ENCODE peak calls at places on chromosomes 12 and 14, in ten cellular contexts. N is CD4-positive, alpha-beta T cell; D is neural crest cell; R is tibial artery; X is fibroblast of pulmonary artery; U is cardiac fibroblast; B is foreskin fibroblast; O is endothelial cell; T is PC-3; Q is AG04450. I is an unnamed sample.

GRCh38 chr12:1093166-1093751 is 102.2 kb downstream of the ERC1 start:
- DNase-seq in X (peak), U (peak), D (peak), Q (peak), O (peak), T (peak), B (peak), R (no peak), N (peak), I (peak)

GRCh38 chr12:62631531-62632520 is 165.2 kb downstream of the MON2 start:
- DNase-seq in U (peak), X (peak), D (peak), O (peak), N (no peak), T (no peak), R (peak), B (peak), Q (peak), I (peak)

GRCh38 chr12:5452569-5452968 is 20.7 kb downstream of the NTF3 start:
- DNase-seq in T (no peak), Q (no peak), X (no peak), N (no peak), U (no peak), D (no peak), B (no peak), O (no peak), R (no peak), I (no peak)

GRCh38 chr12:24955853-24956252 is 7.0 kb upstream of the BCAT1 start:
- DNase-seq in U (no peak), X (no peak), D (no peak), N (no peak), O (no peak), T (no peak), R (no peak), Q (no peak), B (no peak), I (no peak)

GRCh38 chr12:6158263-6158662 is 33.8 kb upstream of the VWF start:
- DNase-seq in U (no peak), D (no peak), N (no peak), O (no peak), X (peak), R (no peak), T (no peak), Q (no peak), B (no peak), I (no peak)

GRCh38 chr14:91371011-91371989 is 46.3 kb downstream of the CCDC88C start:
- DNase-seq in O (no peak), D (no peak), Q (no peak), X (no peak), T (no peak), R (no peak), U (no peak), N (no peak), B (no peak), I (no peak)

GRCh38 chr12:12474471-12474928 is 88.2 kb downstream of the DUSP16 start:
- DNase-seq in D (no peak), T (no peak), O (no peak), U (peak), Q (no peak), X (no peak), B (no peak), N (no peak), R (no peak), I (no peak)

GRCh38 chr14:34766611-34767010 is 52.2 kb upstream of the CFL2 start:
- DNase-seq in R (no peak), O (no peak), B (no peak), N (no peak), D (no peak), Q (no peak), X (no peak), U (no peak), T (no peak), I (no peak)

GRCh38 chr12:5713599-5714001 is 231.5 kb downstream of the ANO2 start:
- DNase-seq in B (no peak), Q (no peak), U (no peak), X (no peak), N (no peak), T (no peak), O (no peak), R (peak), D (no peak), I (no peak)

GRCh38 chr12:109462868-109463692 is 14.0 kb downstream of the KCTD10 start:
- DNase-seq in T (peak), R (peak), N (no peak), X (peak), D (peak), O (peak), B (peak), Q (peak), U (peak), I (no peak)

GRCh38 chr14:47149326-47149725 is 497.7 kb upstream of the RPL10L start:
- DNase-seq in O (no peak), T (no peak), N (no peak), D (no peak), B (no peak), U (no peak), Q (no peak), X (no peak), R (no peak), I (no peak)

GRCh38 chr14:43145361-43145760 is 1361.7 kb downstream of the FSCB start:
- DNase-seq in X (no peak), R (no peak), N (no peak), B (no peak), D (no peak), O (no peak), U (no peak), T (peak), Q (peak), I (no peak)

GRCh38 chr14:72606879-72607278 is 287.0 kb downstream of the DPF3 start:
- DNase-seq in B (no peak), D (no peak), X (no peak), N (no peak), O (no peak), Q (no peak), T (no peak), U (no peak), R (no peak), I (no peak)

GRCh38 chr14:36518586-36519430 is 1.2 kb downstream of the NKX2-1 start:
- DNase-seq in O (no peak), N (no peak), U (no peak), Q (no peak), B (no peak), T (no peak), X (no peak), R (no peak), D (no peak), I (no peak)

GRCh38 chr12:93571360-93571853 is 1.1 kb upstream of the SOCS2 start:
- DNase-seq in N (peak), T (peak), Q (no peak), X (peak), R (peak), B (peak), D (peak), O (peak), U (peak), I (peak)
- TF ChIP-seq CTCF in N (no peak), T (peak), Q (peak), X (peak), R (no peak), B (peak), D (peak), O (no peak), U (peak), I (peak)

DNA sequence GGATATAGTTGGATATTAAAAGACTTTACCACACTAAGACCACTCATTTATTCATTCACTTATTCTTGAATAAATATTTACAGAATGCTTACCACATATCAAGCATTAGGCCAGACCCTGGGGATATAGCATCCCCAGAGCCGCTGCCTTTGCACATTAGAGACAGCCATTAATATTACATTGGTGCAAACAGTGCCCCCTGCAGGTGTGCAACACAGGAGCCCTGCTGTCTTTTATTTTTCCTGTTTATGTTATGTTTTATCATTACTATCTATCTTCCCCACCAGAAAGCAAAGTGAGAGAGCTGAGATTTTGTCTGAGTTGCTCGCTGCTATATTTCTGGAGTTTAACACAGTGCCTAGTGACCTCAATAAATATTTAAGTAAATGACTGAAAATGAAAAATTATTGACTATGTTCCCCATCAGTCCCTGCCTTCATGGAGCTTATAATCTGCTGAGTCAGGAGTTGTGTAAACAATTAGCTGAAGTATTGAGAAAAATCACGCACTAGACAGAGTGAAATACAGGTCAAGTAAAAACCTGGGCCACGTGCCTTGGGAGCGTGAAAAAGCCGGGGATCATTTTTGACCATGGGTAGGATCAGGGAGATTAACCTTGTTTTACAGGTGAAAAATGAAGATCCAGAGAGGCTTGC is 301.6 kb downstream of the PCNX1 start:
- DNase-seq in X (no peak), D (no peak), N (no peak), U (no peak), B (no peak), O (no peak), T (no peak), Q (no peak), R (no peak), I (no peak)
- TF ChIP-seq CTCF in X (peak), D (peak), N (no peak), U (no peak), B (no peak), O (peak), T (peak), Q (peak), R (no peak), I (no peak)

GRCh38 chr12:77500124-77500523 is 330.6 kb upstream of the NAV3 start:
- DNase-seq in R (no peak), O (no peak), U (no peak), T (no peak), D (no peak), Q (no peak), N (no peak), B (no peak), X (no peak), I (no peak)
- TF ChIP-seq CTCF in R (no peak), O (no peak), U (no peak), T (no peak), D (no peak), Q (no peak), N (no peak), B (no peak), X (no peak), I (no peak)

GRCh38 chr12:46150735-46151134 is 118.1 kb downstream of the SLC38A1 start:
- DNase-seq in D (no peak), B (no peak), T (no peak), U (no peak), O (no peak), R (no peak), X (no peak), Q (no peak), N (no peak), I (no peak)

GRCh38 chr12:46154221-46154975 is 114.4 kb downstream of the SLC38A1 start:
- DNase-seq in N (no peak), B (peak), U (peak), R (no peak), X (peak), T (peak), D (no peak), Q (no peak), O (no peak), I (no peak)

GRCh38 chr12:46152456-46152855 is 116.4 kb downstream of the SLC38A1 start:
- DNase-seq in X (peak), Q (no peak), B (no peak), N (no peak), U (no peak), T (no peak), D (no peak), O (no peak), R (no peak), I (no peak)

GRCh38 chr12:46149905-46150304 is 118.9 kb downstream of the SLC38A1 start:
- DNase-seq in R (no peak), T (no peak), B (no peak), Q (no peak), D (no peak), N (no peak), X (no peak), U (no peak), O (no peak), I (no peak)

DNA sequence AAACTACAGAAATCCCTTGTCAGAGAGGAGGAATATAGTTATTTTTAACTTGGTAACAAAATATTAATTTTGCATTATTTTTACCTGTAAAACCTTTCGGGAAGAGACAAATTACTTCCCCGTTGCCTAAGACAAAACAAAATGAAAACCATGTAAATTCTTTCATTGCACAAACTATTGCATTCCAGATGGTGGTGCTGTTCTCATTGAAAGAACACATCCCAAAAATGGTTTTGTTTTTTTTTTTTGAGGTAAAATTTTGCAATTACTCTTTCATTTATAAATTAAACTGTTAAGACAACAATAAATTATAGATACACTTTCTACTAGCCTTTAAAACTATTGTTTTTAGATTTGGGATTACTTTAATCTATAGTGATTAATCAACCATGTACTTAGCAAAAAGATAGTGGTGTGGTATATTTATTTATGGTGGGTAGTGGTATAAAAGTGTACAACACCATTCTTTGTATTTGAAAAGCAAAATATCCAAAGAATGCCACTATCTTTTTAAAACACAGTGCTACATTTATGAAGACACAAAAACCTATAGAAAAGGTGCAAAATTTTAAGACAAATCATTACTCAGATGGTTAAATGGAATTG is 115.5 kb downstream of the SLC38A1 start:
- DNase-seq in O (no peak), D (no peak), R (no peak), U (peak), N (no peak), Q (no peak), B (no peak), T (peak), X (peak), I (no peak)
- TF ChIP-seq CTCF in O (peak), D (peak), R (peak), U (peak), N (peak), Q (peak), B (peak), T (peak), X (peak), I (peak)

DNA sequence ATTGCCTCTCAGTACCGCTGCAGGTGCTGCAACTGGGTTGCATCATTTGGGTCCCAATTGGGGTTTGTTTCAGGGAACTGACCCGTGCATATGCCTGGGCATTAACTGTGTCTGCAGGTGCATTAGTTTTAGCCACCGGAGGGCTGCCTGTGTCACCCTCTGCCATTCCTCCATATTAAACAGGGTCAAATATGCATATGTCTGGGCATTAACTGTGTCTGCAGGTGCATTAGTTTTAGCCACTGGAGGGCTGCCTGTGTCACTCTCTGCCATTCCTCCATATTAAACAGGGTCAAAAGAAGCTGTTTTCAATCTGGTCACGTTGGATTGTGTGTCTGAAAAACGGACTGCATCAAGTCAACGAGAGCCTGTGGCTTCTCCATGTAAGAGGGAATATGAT is 1317.0 kb downstream of the TMEM121 start:
- DNase-seq in Q (no peak), O (no peak), B (no peak), R (no peak), T (no peak), N (no peak), X (no peak), U (no peak), D (no peak), I (no peak)
- TF ChIP-seq CTCF in Q (no peak), O (no peak), B (no peak), R (no peak), T (no peak), N (no peak), X (no peak), U (no peak), D (no peak), I (no peak)

I was measured in progenitor cell of endocrine pancreas.